ENCODE peak calls at places on chromosomes 7 and 10, in seven cellular contexts. U is WTC11, J is glutamatergic neuron, Z is MCF 10A, L is type B pancreatic cell, D is ovary, P is AG04450. H is an unnamed sample.
A peak's percentile ranks its signal among the peaks of the same experiment; 100 is the strongest.

GRCh38 chr10:132065491-132066105 is at the start of gene JAKMIP3:
- DNase-seq in U (peak; percentile 64), L (peak; percentile 68), Z (peak; percentile 79), P (peak; percentile 91), J (no peak), D (peak; percentile 69), H (no peak)

GRCh38 chr10:44724415-44725174 is 186.5 kb upstream of the TMEM72 start:
- DNase-seq in U (no peak), Z (peak; percentile 27), P (no peak), J (no peak), D (no peak), L (no peak), H (no peak)

GRCh38 chr10:29239569-29240472 is 49.0 kb upstream of the LYZL1 start:
- DNase-seq in D (no peak), J (peak; percentile 48), U (peak; percentile 71), P (no peak), L (no peak), Z (peak; percentile 60), H (peak; percentile 56)

GRCh38 chr10:125795637-125796190 is 20.1 kb upstream of the MMP21 start:
- DNase-seq in J (no peak), D (no peak), Z (no peak), U (no peak), P (no peak), L (no peak), H (no peak)

GRCh38 chr10:75546004-75546403 is 114.6 kb downstream of the LRMDA start:
- DNase-seq in U (no peak), L (no peak), D (no peak), Z (no peak), J (no peak), P (no peak), H (no peak)

GRCh38 chr10:77563638-77564270 is 73.9 kb downstream of the KCNMA1 start:
- DNase-seq in L (no peak), U (no peak), Z (no peak), P (no peak), J (no peak), D (no peak), H (no peak)

GRCh38 chr7:85673881-85674280 is 487.0 kb upstream of the SEMA3D start:
- DNase-seq in P (no peak), U (no peak), D (no peak), J (no peak), Z (no peak), L (no peak), H (no peak)

GRCh38 chr10:7035111-7035761 is 375.6 kb downstream of the SFMBT2 start:
- DNase-seq in J (no peak), L (no peak), D (no peak), U (no peak), P (no peak), Z (no peak), H (no peak)

GRCh38 chr7:155312653-155313052 is 15.0 kb downstream of the INSIG1 start:
- DNase-seq in Z (no peak), D (no peak), J (no peak), U (no peak), P (no peak), L (no peak), H (no peak)

GRCh38 chr7:29538322-29538874 is 25.2 kb upstream of the PRR15 start:
- DNase-seq in L (no peak), Z (peak; percentile 6), P (no peak), J (no peak), U (peak; percentile 25), D (no peak), H (no peak)

GRCh38 chr10:1488970-1489548 is 248.3 kb downstream of the ADARB2 start:
- DNase-seq in D (no peak), L (no peak), P (no peak), U (no peak), Z (no peak), J (no peak), H (no peak)

GRCh38 chr10:24974978-24975377 is 22.6 kb upstream of the PRTFDC1 start:
- DNase-seq in J (no peak), Z (peak; percentile 67), U (no peak), P (no peak), L (no peak), D (peak; percentile 42), H (no peak)

GRCh38 chr7:56483861-56484550 is 367.8 kb upstream of the NUPR2 start:
- DNase-seq in J (no peak), D (no peak), L (no peak), Z (no peak), P (no peak), U (no peak), H (no peak)

GRCh38 chr10:132250456-132251223 is 57.1 kb downstream of the STK32C start:
- DNase-seq in J (no peak), D (no peak), U (no peak), Z (no peak), L (no peak), P (no peak), H (no peak)

GRCh38 chr7:100861616-100861985 is 5.6 kb upstream of the TRIP6 start:
- DNase-seq in J (no peak), D (no peak), U (no peak), Z (no peak), L (no peak), P (no peak), H (no peak)

GRCh38 chr7:151570366-151570915 is 50.7 kb upstream of the RHEB start:
- DNase-seq in Z (peak; percentile 24), L (no peak), D (no peak), U (no peak), J (no peak), P (no peak), H (no peak)
- TF ChIP-seq CTCF in Z (peak; percentile 52), L (peak; percentile 65), D (no peak), U (no peak), J (peak; percentile 11), P (peak; percentile 65), H (no peak)

DNA sequence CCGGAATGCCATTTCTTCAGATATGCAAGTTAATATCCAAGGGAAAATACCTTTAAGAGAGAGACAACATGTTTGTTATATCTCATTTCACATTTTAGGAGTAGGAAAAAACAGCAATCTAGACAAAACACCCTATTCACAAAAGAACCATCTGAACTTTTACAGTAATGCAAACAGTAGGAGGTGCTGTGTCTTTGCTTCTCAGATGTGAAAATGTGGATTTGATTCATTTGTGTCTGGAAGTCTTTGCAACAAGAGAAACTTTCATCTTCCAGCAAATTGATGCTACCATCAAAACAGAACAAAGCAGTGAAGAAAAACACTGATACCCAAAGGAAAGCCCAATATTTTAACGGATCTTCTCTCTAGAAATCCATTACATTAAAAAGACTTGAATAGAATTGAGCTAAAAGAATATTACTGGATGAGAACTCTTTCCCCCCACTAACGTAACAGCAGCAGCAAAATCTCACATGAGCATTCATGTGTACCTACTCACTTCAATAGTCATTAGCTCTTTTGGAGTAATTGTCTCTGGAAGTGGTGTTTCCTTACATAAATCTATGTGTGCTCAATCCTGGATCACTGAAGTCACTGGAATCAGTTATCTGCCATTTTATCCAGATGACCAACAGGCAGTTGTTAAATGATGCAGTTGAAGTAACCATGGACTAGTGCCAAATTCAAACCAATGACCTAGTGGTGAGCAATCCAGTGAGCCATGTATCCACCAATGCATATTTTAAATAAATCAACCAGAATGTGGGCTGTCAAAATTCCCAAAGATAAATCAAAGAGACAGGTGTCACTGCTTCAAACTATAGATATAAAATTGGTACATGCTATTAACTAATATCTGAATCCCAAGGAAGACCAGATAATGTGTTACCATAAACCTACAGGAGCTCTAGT is 1.8 kb downstream of the SEMA3C start:
- DNase-seq in P (no peak), U (no peak), D (no peak), Z (peak; percentile 66), J (no peak), L (no peak), H (no peak)
- TF ChIP-seq CTCF in P (peak; percentile 60), U (no peak), D (no peak), Z (peak; percentile 42), J (no peak), L (peak; percentile 63), H (no peak)

GRCh38 chr7:2564970-2565546 is 6.3 kb downstream of the IQCE start:
- DNase-seq in P (no peak), J (no peak), Z (no peak), U (no peak), L (no peak), D (no peak), H (no peak)

GRCh38 chr7:2568521-2569223 is 9.9 kb downstream of the IQCE start:
- DNase-seq in Z (no peak), J (no peak), U (no peak), D (no peak), L (no peak), P (no peak), H (no peak)

GRCh38 chr7:2567663-2568238 is 9.0 kb downstream of the IQCE start:
- DNase-seq in J (no peak), Z (peak; percentile 6), P (no peak), U (peak; percentile 54), L (no peak), D (peak; percentile 45), H (peak; percentile 51)

GRCh38 chr7:2566348-2566889 is 7.6 kb downstream of the IQCE start:
- DNase-seq in J (no peak), D (no peak), L (no peak), P (no peak), U (no peak), Z (no peak), H (no peak)

DNA sequence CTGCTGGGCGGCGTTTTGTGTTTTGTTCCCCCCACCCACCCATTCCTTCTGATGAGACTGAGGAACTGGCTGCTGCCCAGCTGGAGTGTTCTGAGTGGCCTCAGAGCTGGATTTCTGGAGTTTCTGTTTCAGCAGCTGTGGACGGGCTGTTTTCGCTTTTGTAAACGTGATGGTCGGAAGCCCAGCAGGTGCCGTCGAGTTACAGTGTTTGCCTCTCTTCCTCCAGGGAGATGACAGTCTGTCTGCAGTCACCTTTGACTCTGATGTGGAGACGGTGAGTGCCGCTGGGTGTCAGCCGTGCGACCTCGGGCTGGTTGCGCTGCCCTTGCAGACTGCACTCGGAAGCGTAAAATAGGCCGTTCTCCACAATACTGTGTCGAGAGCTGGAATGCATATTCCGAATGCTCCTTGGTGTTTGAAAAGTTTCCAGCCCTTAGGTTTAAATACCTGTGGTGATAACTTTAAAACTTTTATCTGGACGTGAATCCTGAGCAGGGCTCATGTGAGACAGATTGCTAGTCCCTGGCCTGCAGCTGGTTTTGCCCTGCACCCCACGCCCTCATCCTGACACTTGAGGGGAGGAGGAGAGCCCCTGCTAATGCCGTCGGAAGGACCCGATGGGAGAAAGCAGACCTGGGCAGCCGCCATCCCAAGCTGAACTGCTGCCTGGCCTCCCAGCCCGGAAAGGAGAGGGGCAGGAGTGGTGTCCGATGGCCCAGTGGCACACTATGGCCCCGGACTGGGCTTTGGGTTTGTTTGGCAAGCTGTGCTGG is 8.3 kb downstream of the IQCE start:
- DNase-seq in D (no peak), Z (no peak), L (no peak), P (peak; percentile 69), U (no peak), J (no peak), H (no peak)
- TF ChIP-seq CTCF in D (no peak), Z (no peak), L (no peak), P (no peak), U (no peak), J (no peak), H (no peak)

GRCh38 chr7:127792528-127793342 is 140.7 kb downstream of the SND1 start:
- DNase-seq in L (no peak), D (no peak), P (no peak), Z (peak; percentile 46), U (peak; percentile 84), J (peak; percentile 33), H (peak; percentile 50)
- TF ChIP-seq CTCF in L (peak; percentile 65), D (no peak), P (peak; percentile 41), Z (peak; percentile 46), U (peak; percentile 78), J (peak; percentile 53), H (peak; percentile 59)

GRCh38 chr7:143373255-143373794 is 7.8 kb upstream of the ZYX start:
- DNase-seq in D (no peak), U (no peak), Z (no peak), L (no peak), J (no peak), P (no peak), H (no peak)
- TF ChIP-seq CTCF in D (no peak), U (no peak), Z (no peak), L (no peak), J (no peak), P (peak; percentile 14), H (no peak)